ENCODE peak calls at places on chromosome 20, in eight cellular contexts. C is AG10803, Q is hepatocyte, O is IMR-90, Y is colonic mucosa, A is fibroblast of the aortic adventitia, D is fibroblast of lung, M is foreskin fibroblast. P is an unnamed sample.

GRCh38 chr20:62841705-62842212 is 19.9 kb downstream of the TCFL5 start:
- DNase-seq in C (no peak), Q (no peak), O (no peak), Y (no peak), A (no peak), D (no peak), M (no peak), P (no peak)

GRCh38 chr20:2914160-2914559 is 40.9 kb downstream of the PTPRA start:
- DNase-seq in C (no peak), Q (peak), O (no peak), Y (no peak), A (no peak), D (no peak), M (no peak), P (peak)

GRCh38 chr20:46056970-46057855 is 28.2 kb downstream of the SLC12A5 start:
- DNase-seq in C (peak), Q (peak), O (peak), Y (peak), A (peak), D (peak), M (peak), P (peak)

GRCh38 chr20:38831049-38831691 is 25.7 kb downstream of the PPP1R16B start:
- DNase-seq in C (no peak), Q (no peak), O (no peak), Y (no peak), A (no peak), D (no peak), M (no peak), P (no peak)

GRCh38 chr20:63705232-63706026 is 2.3 kb downstream of the ARFRP1 start:
- DNase-seq in C (no peak), Q (no peak), O (no peak), Y (no peak), A (no peak), D (no peak), M (no peak), P (no peak)

GRCh38 chr20:49276895-49277785 is 717 bp downstream of the ZNFX1 start:
- DNase-seq in C (no peak), Q (peak), O (no peak), Y (peak), A (no peak), D (no peak), M (no peak), P (no peak)

GRCh38 chr20:33711446-33711738 is 8.7 kb downstream of the PXMP4 start:
- DNase-seq in C (no peak), Q (no peak), O (no peak), Y (no peak), A (no peak), D (no peak), M (no peak), P (no peak)

GRCh38 chr20:38079353-38079752 is 45.8 kb downstream of the RPRD1B start:
- DNase-seq in C (no peak), Q (no peak), O (no peak), Y (no peak), A (no peak), D (no peak), M (no peak), P (no peak)

GRCh38 chr20:17898548-17898994 is 70.0 kb downstream of the SNX5 start:
- DNase-seq in C (peak), Q (peak), O (peak), Y (peak), A (peak), D (peak), M (peak), P (peak)

GRCh38 chr20:33322456-33322855 is 39.4 kb downstream of the BPIFB1 start:
- DNase-seq in C (no peak), Q (no peak), O (no peak), Y (no peak), A (no peak), D (no peak), M (no peak), P (no peak)

GRCh38 chr20:33669873-33670640 is 3.3 kb downstream of the ACTL10 start:
- DNase-seq in C (no peak), Q (no peak), O (no peak), Y (no peak), A (no peak), D (no peak), M (no peak), P (no peak)

GRCh38 chr20:54146672-54147071 is 27.1 kb downstream of the CYP24A1 start:
- DNase-seq in C (no peak), Q (no peak), O (no peak), Y (no peak), A (no peak), D (no peak), M (no peak), P (no peak)

GRCh38 chr20:35556871-35557270 is 15.0 kb downstream of the ERGIC3 start:
- DNase-seq in C (no peak), Q (no peak), O (no peak), Y (no peak), A (no peak), D (no peak), M (no peak), P (no peak)

GRCh38 chr20:61387204-61387958 is 135.3 kb downstream of the CDH4 start:
- DNase-seq in C (peak), Q (peak), O (peak), Y (no peak), A (peak), D (peak), M (peak), P (peak)

GRCh38 chr20:37294262-37294981 is 5.0 kb downstream of the MANBAL start:
- DNase-seq in C (peak), Q (no peak), O (peak), Y (no peak), A (no peak), D (peak), M (peak), P (peak)

GRCh38 chr20:51631011-51631950 is 88.8 kb upstream of the NFATC2 start:
- DNase-seq in C (peak), Q (peak), O (peak), Y (peak), A (peak), D (peak), M (peak), P (peak)

GRCh38 chr20:63252157-63252780 is 2.0 kb downstream of the NKAIN4 start:
- DNase-seq in C (no peak), Q (no peak), O (no peak), Y (no peak), A (no peak), D (no peak), M (no peak), P (no peak)

DNA sequence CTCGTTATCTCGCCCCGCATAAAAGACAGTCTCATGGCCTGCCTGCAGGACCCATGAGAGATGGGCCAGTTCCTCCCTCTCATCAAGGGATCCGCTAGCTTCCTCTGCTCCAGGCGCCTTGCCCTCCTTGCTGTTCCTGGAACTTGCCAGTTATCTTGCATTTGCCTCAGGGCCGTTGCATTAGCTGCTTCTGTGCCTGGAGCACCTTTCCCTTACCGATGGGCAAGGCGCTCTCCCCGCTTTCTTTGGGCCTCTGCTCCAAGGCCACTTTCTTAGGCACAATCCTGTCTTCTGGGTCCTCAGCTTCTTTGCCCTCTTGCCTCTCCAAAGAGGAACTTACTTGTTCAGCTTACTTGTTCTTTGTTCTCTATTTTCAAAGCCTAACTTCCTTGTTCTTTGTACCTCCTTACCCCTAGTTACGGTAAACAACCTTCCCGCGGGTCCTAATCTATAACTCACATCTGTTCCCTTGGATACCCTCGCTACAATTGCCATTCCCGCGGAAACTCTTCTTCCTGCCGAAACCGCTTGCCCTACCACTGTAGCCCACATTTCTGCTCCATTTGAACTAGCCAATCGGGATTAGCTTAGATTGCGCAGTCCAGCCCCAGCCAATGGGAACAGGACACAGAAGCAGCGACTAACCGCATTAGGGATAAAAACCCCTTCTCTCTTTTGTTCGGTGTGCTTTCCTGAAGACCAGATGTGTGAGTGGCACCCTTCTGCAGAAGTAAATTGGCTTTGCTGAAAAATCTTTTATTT is 887 bp upstream of the NSFL1C start:
- DNase-seq in C (no peak), Q (peak), O (no peak), Y (peak), A (no peak), D (no peak), M (no peak), P (no peak)
- H3K4me3 ChIP-seq in C (no peak), Q (no peak), O (no peak), Y (peak), A (no peak), D (peak), M (peak), P (no peak)

GRCh38 chr20:6699931-6700562 is 67.4 kb upstream of the BMP2 start:
- DNase-seq in C (no peak), Q (no peak), O (no peak), Y (no peak), A (no peak), D (no peak), M (no peak), P (no peak)
- TF ChIP-seq CTCF in C (no peak), Q (no peak), O (no peak), Y (no peak), A (no peak), D (no peak), M (no peak), P (no peak)

GRCh38 chr20:21125849-21126840 is at the start of gene KIZ:
- DNase-seq in C (peak), Q (peak), O (peak), Y (peak), A (peak), D (peak), M (peak), P (peak)

GRCh38 chr20:21129861-21130260 is 4.0 kb downstream of the KIZ start:
- DNase-seq in C (no peak), Q (no peak), O (no peak), Y (no peak), A (no peak), D (no peak), M (no peak), P (no peak)

GRCh38 chr20:21125072-21125848 is 622 bp upstream of the KIZ start:
- DNase-seq in C (peak), Q (peak), O (peak), Y (peak), A (peak), D (peak), M (peak), P (peak)

GRCh38 chr20:21124190-21124589 is 1.7 kb upstream of the KIZ start:
- DNase-seq in C (no peak), Q (no peak), O (no peak), Y (no peak), A (no peak), D (no peak), M (no peak), P (no peak)

GRCh38 chr20:21127201-21127981 is 1.5 kb downstream of the KIZ start:
- DNase-seq in C (no peak), Q (no peak), O (no peak), Y (no peak), A (no peak), D (no peak), M (no peak), P (no peak)
- H3K4me3 ChIP-seq in C (peak), Q (no peak), O (no peak), Y (no peak), A (peak), D (peak), M (peak), P (peak)

DNA sequence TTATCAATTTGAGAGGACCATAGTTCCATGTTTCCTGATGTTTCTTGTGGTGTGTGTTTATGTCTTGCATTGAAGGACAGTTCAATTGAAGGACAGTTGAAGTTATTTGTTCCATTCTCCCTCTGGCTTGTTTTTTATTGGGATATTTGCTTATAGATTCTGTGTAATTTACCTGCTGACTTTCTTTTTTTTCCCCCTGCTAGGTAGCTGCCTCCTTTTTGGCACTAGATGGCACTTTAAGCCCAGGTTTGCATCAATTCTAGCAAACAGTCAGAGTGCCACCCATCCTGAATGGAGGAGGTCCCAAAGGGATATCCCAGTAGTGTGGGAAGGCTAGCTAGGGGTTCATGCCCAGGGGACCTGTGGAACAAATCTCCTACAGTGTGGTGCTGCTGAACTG is 78.1 kb downstream of the CFAP61 start:
- DNase-seq in C (no peak), Q (no peak), O (no peak), Y (no peak), A (peak), D (no peak), M (no peak), P (peak)
- TF ChIP-seq CTCF in C (peak), Q (peak), O (peak), Y (peak), A (no peak), D (peak), M (peak), P (peak)

GRCh38 chr20:58237318-58238182 is 9.1 kb upstream of the ANKRD60 start:
- DNase-seq in C (peak), Q (no peak), O (peak), Y (peak), A (peak), D (peak), M (peak), P (peak)
- H3K4me3 ChIP-seq in C (peak), Q (no peak), O (peak), Y (peak), A (peak), D (no peak), M (no peak), P (peak)

GRCh38 chr20:953742-954141 is 37.6 kb upstream of the ANGPT4 start:
- DNase-seq in C (peak), Q (no peak), O (no peak), Y (no peak), A (no peak), D (no peak), M (peak), P (no peak)
- TF ChIP-seq CTCF in C (peak), Q (peak), O (peak), Y (no peak), A (no peak), D (peak), M (no peak), P (peak)

GRCh38 chr20:13009682-13010406 is 1.1 kb downstream of the SPTLC3 start:
- DNase-seq in C (peak), Q (peak), O (peak), Y (peak), A (peak), D (peak), M (peak), P (peak)
- H3K4me3 ChIP-seq in C (peak), Q (peak), O (peak), Y (peak), A (peak), D (peak), M (peak), P (peak)

GRCh38 chr20:57027752-57028151 is 238.7 kb downstream of the BMP7 start:
- DNase-seq in C (no peak), Q (no peak), O (no peak), Y (no peak), A (no peak), D (no peak), M (no peak), P (no peak)

GRCh38 chr20:57032847-57033246 is 233.6 kb downstream of the BMP7 start:
- DNase-seq in C (no peak), Q (no peak), O (no peak), Y (no peak), A (no peak), D (no peak), M (no peak), P (no peak)

GRCh38 chr20:57033994-57034393 is 232.4 kb downstream of the BMP7 start:
- DNase-seq in C (no peak), Q (no peak), O (no peak), Y (no peak), A (no peak), D (peak), M (no peak), P (no peak)

GRCh38 chr20:57031867-57032355 is 234.5 kb downstream of the BMP7 start:
- DNase-seq in C (no peak), Q (no peak), O (no peak), Y (no peak), A (no peak), D (peak), M (no peak), P (no peak)

GRCh38 chr20:57030611-57031600 is 235.5 kb downstream of the BMP7 start:
- DNase-seq in C (peak), Q (peak), O (peak), Y (no peak), A (no peak), D (peak), M (peak), P (peak)
- TF ChIP-seq CTCF in C (no peak), Q (no peak), O (no peak), Y (no peak), A (no peak), D (no peak), M (no peak), P (no peak)

DNA sequence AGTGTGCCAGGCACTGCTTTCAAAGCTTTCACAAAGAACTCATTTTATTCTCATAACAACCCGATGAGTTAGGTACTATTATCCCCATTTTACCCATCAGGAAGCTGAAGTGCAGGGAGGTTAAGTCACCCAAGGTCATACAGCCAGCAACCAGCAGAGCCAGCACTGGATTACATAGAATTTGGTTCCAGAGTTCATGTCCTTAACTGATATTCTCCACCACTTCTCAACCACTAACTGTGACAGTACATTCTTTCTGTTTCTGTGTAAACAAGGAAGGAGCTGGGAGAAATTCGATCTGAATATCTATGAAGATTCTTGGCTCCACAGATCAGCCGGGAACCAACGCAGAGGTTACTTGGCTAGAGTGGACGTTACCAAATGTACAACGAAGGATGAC is 98.0 kb downstream of the KIF16B start:
- DNase-seq in C (peak), Q (peak), O (peak), Y (no peak), A (peak), D (peak), M (peak), P (no peak)
- H3K4me3 ChIP-seq in C (no peak), Q (no peak), O (no peak), Y (no peak), A (no peak), D (no peak), M (no peak), P (no peak)

GRCh38 chr20:25563362-25563761 is 22.0 kb downstream of the NINL start:
- DNase-seq in C (no peak), Q (no peak), O (no peak), Y (no peak), A (no peak), D (no peak), M (no peak), P (no peak)

GRCh38 chr20:25563876-25564275 is 21.5 kb downstream of the NINL start:
- DNase-seq in C (no peak), Q (no peak), O (no peak), Y (no peak), A (no peak), D (no peak), M (no peak), P (no peak)

GRCh38 chr20:25567286-25567685 is 18.0 kb downstream of the NINL start:
- DNase-seq in C (no peak), Q (no peak), O (no peak), Y (no peak), A (no peak), D (no peak), M (no peak), P (no peak)

GRCh38 chr20:25566821-25567220 is 18.5 kb downstream of the NINL start:
- DNase-seq in C (no peak), Q (no peak), O (no peak), Y (no peak), A (no peak), D (no peak), M (no peak), P (no peak)

GRCh38 chr20:25565578-25566157 is 19.7 kb downstream of the NINL start:
- DNase-seq in C (no peak), Q (no peak), O (no peak), Y (no peak), A (peak), D (no peak), M (no peak), P (no peak)
- TF ChIP-seq CTCF in C (no peak), Q (no peak), O (no peak), Y (no peak), A (no peak), D (no peak), M (no peak), P (no peak)

P was measured in fibroblast of villous mesenchyme.